ENCODE peak calls at places on chromosome 14, in seven cellular contexts. C, U, R, L, Q, E and K are unnamed samples. For H3K9me3, the result is how much of the 10 kb centered on the place peaks cover.

GRCh38 chr14:64767215-64767964 is 63.2 kb downstream of the PLEKHG3 start:
- DNase-seq in C (no peak), U (no peak), R (no peak), L (peak), Q (no peak), E (no peak), K (no peak)

GRCh38 chr14:92897922-92898599 is 24.9 kb upstream of the CHGA start:
- DNase-seq in C (no peak), U (no peak), R (no peak), L (no peak), Q (no peak), E (no peak), K (no peak)

GRCh38 chr14:91649930-91650329 is 82.0 kb downstream of the CATSPERB start:
- DNase-seq in C (peak), U (no peak), R (no peak), L (no peak), Q (no peak), E (no peak), K (peak)

GRCh38 chr14:99633141-99633540 is 11.8 kb upstream of the HHIPL1 start:
- DNase-seq in C (peak), U (no peak), R (no peak), L (no peak), Q (no peak), E (no peak), K (no peak)

GRCh38 chr14:94897092-94897491 is 127.2 kb upstream of the GSC start:
- DNase-seq in C (no peak), U (peak), R (no peak), L (peak), Q (no peak), E (peak), K (peak)

GRCh38 chr14:92679246-92679645 is 69.2 kb downstream of the LGMN start:
- DNase-seq in C (peak), U (no peak), R (no peak), L (peak), Q (no peak), E (no peak), K (no peak)

GRCh38 chr14:96568646-96569045 is 66.5 kb downstream of the PAPOLA start:
- DNase-seq in C (no peak), U (no peak), R (no peak), L (no peak), Q (no peak), E (peak), K (peak)

GRCh38 chr14:80549141-80549540 is 337.8 kb upstream of the DIO2 start:
- DNase-seq in C (no peak), U (no peak), R (no peak), L (no peak), Q (no peak), E (no peak), K (no peak)

GRCh38 chr14:20516921-20517320 is 11.6 kb downstream of the RNASE10 start:
- DNase-seq in C (peak), U (no peak), R (no peak), L (no peak), Q (no peak), E (peak), K (peak)

GRCh38 chr14:29518335-29518734 is 409.3 kb downstream of the PRKD1 start:
- DNase-seq in C (no peak), U (no peak), R (no peak), L (no peak), Q (no peak), E (peak), K (peak)

GRCh38 chr14:101183376-101184103 is 280.0 kb upstream of the RTL1 start:
- DNase-seq in C (no peak), U (no peak), R (no peak), L (no peak), Q (peak), E (no peak), K (no peak)

GRCh38 chr14:80638620-80639215 is 302.8 kb downstream of the CEP128 start:
- DNase-seq in C (no peak), U (no peak), R (no peak), L (no peak), Q (no peak), E (peak), K (peak)

GRCh38 chr14:100567009-100567876 is 20.0 kb downstream of the BEGAIN start:
- DNase-seq in C (no peak), U (no peak), R (no peak), L (no peak), Q (no peak), E (no peak), K (no peak)

GRCh38 chr14:103736546-103737431 is 21.2 kb downstream of the ZFYVE21 start:
- DNase-seq in C (peak), U (no peak), R (no peak), L (peak), Q (no peak), E (no peak), K (no peak)

GRCh38 chr14:99116741-99117295 is 155.2 kb downstream of the BCL11B start:
- DNase-seq in C (no peak), U (no peak), R (no peak), L (no peak), Q (peak), E (no peak), K (no peak)

GRCh38 chr14:21236948-21237797 is 32.1 kb downstream of the HNRNPC start:
- DNase-seq in C (no peak), U (no peak), R (no peak), L (no peak), Q (no peak), E (no peak), K (no peak)

GRCh38 chr14:104373855-104374717 is 205.5 kb upstream of the C14orf180 start:
- DNase-seq in C (no peak), U (peak), R (no peak), L (no peak), Q (no peak), E (no peak), K (no peak)

GRCh38 chr14:90384543-90384911 is 12.3 kb upstream of the CALM1 start:
- DNase-seq in C (peak), U (no peak), R (no peak), L (no peak), Q (no peak), E (peak), K (no peak)

GRCh38 chr14:90795744-90796143 is 20.5 kb downstream of the TTC7B start:
- DNase-seq in C (peak), U (no peak), R (no peak), L (no peak), Q (no peak), E (peak), K (peak)

GRCh38 chr14:52926994-52927393 is 23.9 kb downstream of the FERMT2 start:
- DNase-seq in C (peak), U (no peak), R (no peak), L (no peak), Q (no peak), E (peak), K (peak)

GRCh38 chr14:32230181-32230580 is 27.1 kb upstream of the RNU6-8 start:
- DNase-seq in C (no peak), U (no peak), R (no peak), L (no peak), Q (no peak), E (peak), K (peak)

GRCh38 chr14:95524706-95525512 is 8.5 kb upstream of the SYNE3 start:
- DNase-seq in C (no peak), U (no peak), R (no peak), L (no peak), Q (no peak), E (no peak), K (no peak)

GRCh38 chr14:105878125-105878524 is 351.7 kb downstream of the TMEM121 start:
- DNase-seq in C (no peak), U (peak), R (no peak), L (peak), Q (no peak), E (no peak), K (no peak)

GRCh38 chr14:105876158-105876557 is 349.8 kb downstream of the TMEM121 start:
- DNase-seq in C (no peak), U (peak), R (no peak), L (peak), Q (no peak), E (no peak), K (no peak)

GRCh38 chr14:105878554-105878953 is 352.2 kb downstream of the TMEM121 start:
- DNase-seq in C (peak), U (no peak), R (no peak), L (peak), Q (no peak), E (no peak), K (no peak)

GRCh38 chr14:105876829-105877228 is 350.4 kb downstream of the TMEM121 start:
- DNase-seq in C (no peak), U (peak), R (no peak), L (peak), Q (no peak), E (no peak), K (no peak)

GRCh38 chr14:105877645-105878044 is 351.3 kb downstream of the TMEM121 start:
- DNase-seq in C (no peak), U (no peak), R (no peak), L (no peak), Q (no peak), E (no peak), K (no peak)
- H3K9me3 ChIP-seq in C (under half), U (under half), R (under half), L (under half), Q (half or more), E (under half), K (under half)

GRCh38 chr14:18660585-18660922 is 59.6 kb downstream of the OR11H12 start:
- DNase-seq in C (no peak), U (no peak), R (no peak), L (no peak), Q (no peak), E (no peak), K (no peak)
- H3K9me3 ChIP-seq in C (under half), U (under half), R (under half), L (under half), Q (half or more), E (under half), K (under half)

GRCh38 chr14:30999038-30999773 is 26.2 kb upstream of the AP4S1 start:
- DNase-seq in C (no peak), U (no peak), R (no peak), L (no peak), Q (no peak), E (no peak), K (no peak)

GRCh38 chr14:31000629-31001338 is 24.7 kb upstream of the AP4S1 start:
- DNase-seq in C (no peak), U (no peak), R (no peak), L (no peak), Q (no peak), E (no peak), K (no peak)

GRCh38 chr14:30998100-30998706 is 27.2 kb upstream of the AP4S1 start:
- DNase-seq in C (no peak), U (no peak), R (no peak), L (no peak), Q (no peak), E (no peak), K (no peak)

GRCh38 chr14:30996892-30997659 is 28.4 kb upstream of the AP4S1 start:
- DNase-seq in C (no peak), U (no peak), R (no peak), L (no peak), Q (peak), E (no peak), K (no peak)

DNA sequence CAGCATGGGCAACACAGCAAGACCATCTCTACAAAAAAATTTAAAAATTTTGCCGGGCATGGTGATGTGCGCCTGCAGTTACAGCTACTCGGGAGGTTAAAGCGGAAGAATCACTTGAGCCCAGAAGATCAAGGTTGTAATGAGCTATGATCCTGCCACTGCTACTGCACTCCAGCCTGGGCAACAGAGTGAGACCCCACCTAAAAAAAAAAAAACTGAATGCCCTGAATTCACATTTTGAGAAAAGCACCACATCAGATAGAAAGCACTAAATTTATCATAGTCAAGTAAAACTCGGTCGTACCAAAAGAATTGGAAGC is 24.1 kb upstream of the AP4S1 start:
- DNase-seq in C (peak), U (no peak), R (no peak), L (no peak), Q (no peak), E (no peak), K (no peak)
- H3K9me3 ChIP-seq in C (under half), U (under half), R (under half), L (under half), Q (under half), E (under half), K (under half)

GRCh38 chr14:105864651-105865265 is 338.4 kb downstream of the TMEM121 start:
- DNase-seq in C (peak), U (no peak), R (no peak), L (peak), Q (no peak), E (no peak), K (no peak)

GRCh38 chr14:105866841-105867321 is 340.5 kb downstream of the TMEM121 start:
- DNase-seq in C (peak), U (no peak), R (peak), L (peak), Q (no peak), E (no peak), K (no peak)

GRCh38 chr14:105865266-105865903 is 339.0 kb downstream of the TMEM121 start:
- DNase-seq in C (peak), U (no peak), R (no peak), L (peak), Q (peak), E (no peak), K (no peak)

GRCh38 chr14:105867961-105868599 is 341.7 kb downstream of the TMEM121 start:
- DNase-seq in C (no peak), U (no peak), R (no peak), L (peak), Q (no peak), E (no peak), K (no peak)

DNA sequence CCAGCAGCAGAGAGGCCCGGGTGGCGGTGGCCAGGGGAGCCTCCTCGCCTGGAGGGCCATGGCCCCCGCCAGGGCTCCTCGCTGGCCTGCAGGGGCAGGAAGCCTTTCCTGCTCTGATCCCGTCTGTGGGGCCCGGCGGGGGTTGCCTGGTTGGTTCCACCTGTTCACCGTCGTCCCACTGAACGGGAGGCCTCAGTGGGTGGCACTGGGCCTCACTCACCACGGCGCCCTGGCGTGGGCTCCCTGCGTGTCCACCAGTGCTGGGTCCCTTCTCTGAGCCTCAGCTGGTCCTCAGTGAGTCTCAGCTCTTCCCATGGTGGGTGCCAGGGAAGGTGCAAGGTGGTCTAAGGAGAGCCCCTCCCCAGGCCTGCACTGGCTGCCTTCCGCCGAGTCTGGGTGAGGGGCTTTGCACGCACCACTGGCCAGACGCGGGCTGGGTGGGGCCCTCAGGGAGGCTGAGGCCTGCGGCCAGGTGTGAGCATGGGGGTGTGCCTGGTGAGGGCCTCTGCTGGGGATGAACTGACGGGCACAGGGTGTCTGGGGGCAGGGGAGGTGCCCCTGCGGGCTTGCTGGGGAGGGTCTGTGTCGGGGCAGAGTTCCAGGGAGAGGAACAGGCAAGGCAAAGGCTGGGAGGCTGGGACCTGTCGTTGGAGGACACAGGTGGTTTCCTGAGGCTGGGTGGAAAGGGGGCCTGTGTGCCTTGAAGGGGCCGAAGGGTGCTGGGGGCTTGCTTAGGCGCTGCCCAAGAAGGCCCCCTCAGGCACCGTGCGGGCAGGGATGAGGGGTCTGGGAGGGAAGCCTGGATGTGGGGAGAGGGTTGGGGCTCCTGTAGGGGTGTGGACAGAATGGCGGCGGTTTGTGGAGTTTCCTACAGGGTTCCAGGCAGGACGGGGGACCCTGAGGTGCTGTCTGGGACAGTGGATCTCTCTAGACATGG is 339.8 kb downstream of the TMEM121 start:
- DNase-seq in C (peak), U (no peak), R (no peak), L (peak), Q (no peak), E (no peak), K (no peak)
- H3K9me3 ChIP-seq in C (under half), U (under half), R (under half), L (under half), Q (half or more), E (under half), K (under half)